ENCODE peak calls at places on chromosomes 6 and 20, in four cellular contexts. L is MM.1S, W is HCT116, B is GM23338. G is an unnamed sample.

GRCh38 chr6:150208606-150209352 is 65.9 kb downstream of the PPP1R14C start:
- DNase-seq in L (no peak), W (no peak), B (no peak), G (no peak)

GRCh38 chr6:121222656-121223055 is 111.6 kb downstream of the TBC1D32 start:
- DNase-seq in L (no peak), W (no peak), B (peak; percentile 10), G (peak; percentile 7)

GRCh38 chr20:37821691-37822655 is 81.0 kb upstream of the VSTM2L start:
- DNase-seq in L (no peak), W (no peak), B (no peak), G (no peak)

GRCh38 chr6:51528556-51528955 is 558.9 kb downstream of the PKHD1 start:
- DNase-seq in L (no peak), W (no peak), B (no peak), G (no peak)

GRCh38 chr6:169451065-169451840 is 197.6 kb upstream of the THBS2 start:
- DNase-seq in L (no peak), W (no peak), B (no peak), G (no peak)

GRCh38 chr6:43942011-43942442 is 172.0 kb downstream of the VEGFA start:
- DNase-seq in L (no peak), W (no peak), B (no peak), G (no peak)

GRCh38 chr20:24677626-24678328 is 208.3 kb downstream of the SYNDIG1 start:
- DNase-seq in L (no peak), W (no peak), B (peak; percentile 3), G (no peak)

GRCh38 chr20:53533500-53533899 is 60.1 kb downstream of the ZNF217 start:
- DNase-seq in L (no peak), W (no peak), B (no peak), G (no peak)

GRCh38 chr20:48897298-48898044 is 24.0 kb upstream of the ARFGEF2 start:
- DNase-seq in L (no peak), W (peak; percentile 35), B (no peak), G (peak; percentile 64)

GRCh38 chr6:148653138-148653776 is 93.6 kb upstream of the UST start:
- DNase-seq in L (no peak), W (peak; percentile 19), B (peak; percentile 84), G (peak; percentile 59)

GRCh38 chr6:4658486-4658885 is 117.7 kb upstream of the CDYL start:
- DNase-seq in L (no peak), W (no peak), B (no peak), G (no peak)

GRCh38 chr20:50053790-50054547 is 59.0 kb downstream of the UBE2V1 start:
- DNase-seq in L (no peak), W (no peak), B (no peak), G (no peak)

GRCh38 chr6:13573669-13574110 is 711 bp upstream of the SIRT5 start:
- DNase-seq in L (no peak), W (peak; percentile 18), B (peak; percentile 65), G (no peak)

GRCh38 chr6:18115356-18115755 is 7.1 kb downstream of the NHLRC1 start:
- DNase-seq in L (no peak), W (no peak), B (no peak), G (no peak)

DNA sequence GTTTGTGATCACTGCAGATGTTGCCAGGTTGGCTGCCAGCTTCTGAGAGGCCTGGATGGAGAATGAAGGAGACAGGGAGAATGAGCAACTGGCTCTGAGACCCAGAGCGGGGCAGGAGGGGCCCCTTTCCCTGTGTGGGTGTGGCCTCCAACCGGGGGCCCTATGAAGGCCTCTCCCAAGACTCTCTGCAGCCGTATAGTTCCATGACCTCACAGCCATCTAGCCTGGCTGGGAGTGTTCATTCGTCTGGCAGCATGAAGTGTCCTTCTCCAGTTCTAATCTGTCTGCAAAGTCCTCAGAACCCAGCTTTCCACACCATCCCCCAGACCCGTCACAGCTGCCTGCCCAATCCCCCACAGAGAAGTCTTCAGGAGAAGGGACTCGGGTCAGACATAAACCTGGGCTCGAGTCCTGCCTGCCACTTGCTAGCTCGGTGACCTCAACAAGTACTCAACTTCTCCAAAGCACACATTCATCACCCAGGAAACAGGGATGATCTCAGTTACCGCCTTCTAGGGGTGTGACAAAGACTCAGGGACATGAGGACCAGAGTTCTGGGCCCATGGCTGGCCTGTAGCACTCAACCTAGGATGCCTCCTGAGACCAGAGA is 122.6 kb downstream of the EDN3 start:
- DNase-seq in L (no peak), W (no peak), B (no peak), G (no peak)
- H3K4me3 ChIP-seq in L (no peak overlapping the region), W (no peak overlapping the region), B (no peak overlapping the region), G (no peak overlapping the region)

GRCh38 chr6:3457710-3458605 is 1.1 kb upstream of the SLC22A23 start:
- DNase-seq in L (no peak), W (peak; percentile 42), B (peak; percentile 68), G (no peak)
- TF ChIP-seq EZH2phosphoT487 in L (no peak), W (no peak), B (no peak), G (no peak)

DNA sequence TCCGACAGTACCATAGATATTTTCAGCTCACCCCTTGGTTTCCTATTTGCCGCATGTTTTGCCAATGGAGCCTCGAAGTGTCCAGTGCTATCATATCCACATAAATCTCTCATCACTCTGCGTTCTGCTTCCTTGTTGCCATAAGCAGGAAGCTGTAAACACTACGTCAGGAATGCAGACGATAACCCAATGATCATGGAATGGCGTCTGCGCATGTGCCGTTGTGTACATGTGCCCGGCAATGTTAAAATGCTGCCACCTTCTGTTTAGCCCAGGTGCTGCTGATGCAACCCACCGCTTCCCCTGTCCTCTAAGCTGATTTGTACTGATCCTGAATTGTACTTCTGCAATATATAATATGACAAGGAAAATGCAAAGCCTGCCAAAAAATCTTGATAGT is 607.5 kb downstream of the HDGFL1 start:
- DNase-seq in L (no peak), W (no peak), B (peak; percentile 16), G (no peak)
- H3K4me2 ChIP-seq in L (no peak overlapping the region), W (no peak overlapping the region), B (no peak overlapping the region), G (no peak overlapping the region)

DNA sequence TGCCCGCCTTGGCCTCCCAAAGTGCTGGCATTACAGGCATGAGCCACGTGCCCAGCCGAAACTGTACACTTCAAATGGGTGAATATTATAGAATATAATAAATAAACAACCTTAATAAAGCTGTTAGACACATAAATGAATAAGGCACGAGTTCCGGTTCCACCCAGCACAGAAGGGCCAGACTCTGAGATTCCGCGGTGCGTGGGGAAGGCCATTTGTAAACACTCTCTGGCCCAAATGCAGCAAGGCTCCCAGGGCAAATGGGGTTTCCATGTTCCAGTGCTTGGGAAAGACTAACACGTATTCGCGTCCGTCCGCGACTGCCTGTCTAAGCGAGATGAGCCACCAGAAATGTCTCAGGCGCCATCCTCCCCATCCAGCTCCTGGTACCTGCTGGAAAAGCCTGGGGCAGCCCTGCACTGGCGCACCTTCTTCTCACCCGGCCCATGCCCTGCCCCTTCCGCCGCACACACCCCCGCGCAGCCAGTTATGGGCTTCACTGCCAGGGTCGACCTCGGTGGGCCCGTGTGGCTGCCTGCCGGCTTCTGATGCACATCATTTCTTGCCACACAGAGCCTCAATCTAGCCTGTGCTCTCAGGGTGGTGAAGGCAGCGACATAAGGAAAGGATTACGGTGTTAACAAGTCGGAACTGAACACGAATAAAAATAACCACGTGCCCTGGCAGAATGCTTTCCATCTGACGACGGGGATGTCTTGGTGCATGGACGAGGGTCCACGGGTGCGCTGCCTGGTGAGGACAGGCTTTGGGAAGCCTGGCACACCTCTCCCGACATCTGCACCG is 5.5 kb upstream of the LSM14B start:
- DNase-seq in L (no peak), W (no peak), B (no peak), G (no peak)
- H3K4me3 ChIP-seq in L (no peak overlapping the region), W (no peak overlapping the region), B (no peak overlapping the region), G (no peak overlapping the region)

DNA sequence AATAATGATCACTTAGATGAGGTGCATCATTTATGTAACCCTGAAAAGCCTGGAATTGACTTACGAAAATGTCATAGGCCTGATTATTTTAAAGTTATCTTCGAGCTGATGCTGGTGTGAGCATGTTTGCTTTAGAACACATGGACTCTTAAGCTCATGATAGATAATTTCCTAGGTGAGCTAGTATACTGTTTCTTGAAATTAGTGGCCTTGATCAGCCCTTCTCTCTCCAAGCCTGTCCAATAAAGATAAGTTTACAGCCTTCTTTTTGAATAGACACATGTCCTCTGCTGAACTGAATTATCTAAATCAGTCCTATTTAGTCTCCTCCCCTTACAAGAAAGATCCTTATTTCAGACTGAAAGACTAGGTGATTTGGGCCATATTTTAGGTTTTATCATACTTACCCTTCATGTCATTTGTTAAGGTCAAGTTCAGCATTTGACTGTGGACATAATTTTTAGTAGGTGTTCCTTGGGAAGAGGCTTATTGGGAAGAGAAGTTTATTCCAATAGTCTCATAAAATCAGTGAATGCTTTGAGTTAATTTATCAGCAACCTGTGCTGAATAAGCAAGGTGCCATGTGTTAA is 15.3 kb downstream of the FOXO3 start:
- DNase-seq in L (peak; percentile 9), W (no peak), B (no peak), G (no peak)
- TF ChIP-seq EZH2phosphoT487 in L (no peak), W (no peak), B (no peak), G (no peak)

GRCh38 chr6:32370510-32370909 is 1.2 kb downstream of the TSBP1 start:
- DNase-seq in L (no peak), W (no peak), B (no peak), G (no peak)

GRCh38 chr6:32369678-32370077 is 2.0 kb downstream of the TSBP1 start:
- DNase-seq in L (no peak), W (peak; percentile 66), B (no peak), G (no peak)

GRCh38 chr6:32367641-32368040 is 4.1 kb downstream of the TSBP1 start:
- DNase-seq in L (no peak), W (no peak), B (no peak), G (no peak)

GRCh38 chr6:32371803-32372202 is at the start of gene TSBP1:
- DNase-seq in L (no peak), W (no peak), B (no peak), G (no peak)

GRCh38 chr6:32371204-32371603 is 499 bp downstream of the TSBP1 start:
- DNase-seq in L (no peak), W (no peak), B (no peak), G (no peak)
- H3K4me2 ChIP-seq in L (no peak overlapping the region), W (no peak overlapping the region), B (no peak overlapping the region), G (no peak overlapping the region)

GRCh38 chr6:127519469-127519785 is 292 bp upstream of the MTCL3 start:
- DNase-seq in L (no peak), W (no peak), B (no peak), G (no peak)

GRCh38 chr6:127520061-127520460 is 926 bp upstream of the MTCL3 start:
- DNase-seq in L (peak; percentile 10), W (no peak), B (peak; percentile 53), G (no peak)

GRCh38 chr6:127517698-127518097 is 1.4 kb downstream of the MTCL3 start:
- DNase-seq in L (no peak), W (no peak), B (no peak), G (no peak)

GRCh38 chr6:127518212-127518709 is 874 bp downstream of the MTCL3 start:
- DNase-seq in L (no peak), W (no peak), B (peak; percentile 62), G (no peak)

DNA sequence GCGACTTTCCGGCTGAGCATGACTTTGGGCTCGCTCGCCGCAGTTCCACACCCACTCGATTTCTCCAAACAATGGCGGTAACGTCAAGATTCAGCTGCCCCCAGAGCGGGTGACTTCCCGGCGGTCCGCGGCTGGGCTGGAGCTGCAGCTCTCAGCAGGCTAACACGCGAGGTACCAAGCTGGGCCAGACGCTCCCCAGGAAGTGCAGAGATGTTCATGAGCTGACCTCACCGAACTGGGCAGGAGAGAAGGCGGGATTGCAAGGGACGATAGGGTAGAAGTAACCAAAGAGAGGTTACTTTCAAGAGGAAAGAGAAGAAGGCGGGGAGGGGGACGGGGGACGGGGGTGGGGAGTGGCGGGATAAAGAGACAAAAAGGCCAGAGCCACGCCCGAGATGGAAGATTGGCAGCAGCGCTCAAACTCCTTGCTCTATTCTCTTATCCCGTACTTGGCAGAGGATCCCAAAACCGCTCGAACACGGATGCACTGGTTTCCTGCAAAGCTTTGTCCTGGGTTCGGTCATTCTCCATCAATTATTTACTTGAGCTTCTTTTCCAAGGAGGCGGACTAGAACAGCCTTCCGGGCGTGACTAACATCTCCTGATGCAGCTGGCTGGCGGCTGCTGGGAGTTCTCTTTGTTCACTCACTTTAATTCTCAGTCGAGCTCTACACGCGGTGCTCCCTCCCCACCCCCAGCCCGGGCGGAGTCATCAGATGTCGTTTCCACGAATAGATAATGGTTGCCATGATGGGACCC is at the start of gene MTCL3:
- DNase-seq in L (no peak), W (no peak), B (peak; percentile 89), G (no peak)
- H3K4me3 ChIP-seq in L (no peak within 1 kb of the TSS), W (no peak within 1 kb of the TSS), B (peak within 1 kb of the TSS; percentile 89), G (no peak within 1 kb of the TSS)

G was measured in OCI-LY7.